ENCODE peak calls at places on chromosomes 4 and X, in five cellular contexts. Z is GM06990, U is cardiac muscle cell, J is adrenal gland, E is aorta. M is an unnamed sample.

GRCh38 chr4:88341227-88342192 is 37.1 kb upstream of the HERC6 start:
- DNase-seq in Z (no peak), J (peak; percentile 52), E (no peak), U (peak; percentile 93), M (peak; percentile 39)

GRCh38 chrX:108573136-108573535 is 133.5 kb downstream of the COL4A5 start:
- DNase-seq in J (no peak), Z (no peak), E (no peak), U (no peak), M (no peak)

GRCh38 chr4:75715105-75715799 is 9.1 kb upstream of the USO1 start:
- DNase-seq in J (no peak), U (no peak), E (no peak), Z (no peak), M (no peak)

GRCh38 chr4:110540606-110541440 is 64.9 kb downstream of the ENPEP start:
- DNase-seq in J (no peak), Z (no peak), E (no peak), U (peak; percentile 81), M (peak; percentile 10)

GRCh38 chr4:176668324-176668723 is 124.4 kb downstream of the VEGFC start:
- DNase-seq in U (peak; percentile 23), J (no peak), E (no peak), Z (no peak), M (no peak)

GRCh38 chrX:57583477-57583876 is 8.3 kb upstream of the ZXDB start:
- DNase-seq in U (no peak), E (no peak), Z (no peak), J (no peak), M (no peak)

GRCh38 chr4:186347743-186348142 is 81.8 kb downstream of the F11 start:
- DNase-seq in E (no peak), Z (no peak), J (no peak), U (no peak), M (no peak)

GRCh38 chr4:3745886-3746656 is 20.1 kb upstream of the ADRA2C start:
- DNase-seq in J (no peak), E (no peak), Z (no peak), U (no peak), M (no peak)

GRCh38 chr4:84971319-84971932 is 4.9 kb upstream of the WDFY3 start:
- DNase-seq in E (no peak), J (no peak), U (peak; percentile 71), Z (no peak), M (no peak)

GRCh38 chr4:15706646-15707362 is 3.9 kb downstream of the BST1 start:
- DNase-seq in J (no peak), U (peak; percentile 20), Z (no peak), E (no peak), M (no peak)

GRCh38 chrX:21675931-21676330 is 17.8 kb upstream of the KLHL34 start:
- DNase-seq in U (no peak), E (no peak), J (no peak), Z (no peak), M (no peak)

GRCh38 chr4:110172972-110173371 is 25.4 kb downstream of the ELOVL6 start:
- DNase-seq in J (no peak), E (no peak), U (no peak), Z (no peak), M (no peak)

GRCh38 chrX:23134171-23134570 is 134.4 kb downstream of the DDX53 start:
- DNase-seq in J (no peak), U (no peak), Z (no peak), E (no peak), M (no peak)

GRCh38 chr4:95106408-95106928 is 348.7 kb downstream of the BMPR1B start:
- DNase-seq in E (no peak), J (no peak), U (no peak), Z (no peak), M (no peak)

GRCh38 chrX:155046129-155046810 is 19.6 kb downstream of the FUNDC2 start:
- DNase-seq in E (no peak), J (no peak), U (no peak), Z (no peak), M (no peak)

GRCh38 chr4:24849662-24850280 is 54.4 kb downstream of the SOD3 start:
- DNase-seq in J (no peak), Z (no peak), U (no peak), E (no peak), M (no peak)

GRCh38 chr4:30620711-30621110 is 99.5 kb upstream of the PCDH7 start:
- DNase-seq in Z (no peak), U (no peak), E (no peak), J (no peak), M (no peak)

GRCh38 chr4:121923306-121923705 is 28.6 kb downstream of the TRPC3 start:
- DNase-seq in Z (no peak), J (no peak), U (no peak), E (no peak), M (no peak)

GRCh38 chr4:15649914-15650545 is 5.1 kb downstream of the FBXL5 start:
- DNase-seq in Z (no peak), J (peak; percentile 75), E (no peak), U (peak; percentile 68), M (peak; percentile 11)

GRCh38 chr4:15004701-15005301 is 2.5 kb downstream of the CPEB2 start:
- DNase-seq in J (peak; percentile 92), U (peak; percentile 81), Z (peak; percentile 73), E (peak; percentile 90), M (peak; percentile 73)

GRCh38 chr4:71241467-71242401 is 97.1 kb upstream of the SLC4A4 start:
- DNase-seq in Z (no peak), J (no peak), U (no peak), E (no peak), M (no peak)

GRCh38 chrX:119763175-119763574 is 4.8 kb downstream of the SOWAHD start:
- DNase-seq in Z (no peak), E (no peak), U (peak; percentile 85), J (no peak), M (peak; percentile 13)

GRCh38 chrX:7170903-7171302 is 22.9 kb upstream of the PUDP start:
- DNase-seq in J (no peak), E (peak; percentile 51), Z (no peak), U (peak; percentile 13), M (peak; percentile 10)

GRCh38 chr4:81351653-81352455 is 119.9 kb downstream of the RASGEF1B start:
- DNase-seq in J (peak; percentile 86), Z (peak; percentile 18), E (peak; percentile 71), U (peak; percentile 88), M (peak; percentile 32)

GRCh38 chr4:144862221-144862620 is 216.3 kb downstream of the HHIP start:
- DNase-seq in E (no peak), Z (no peak), U (no peak), J (no peak), M (no peak)

GRCh38 chr4:97013309-97014106 is 1129.8 kb downstream of the STPG2 start:
- DNase-seq in Z (no peak), E (no peak), J (no peak), U (no peak), M (no peak)

GRCh38 chrX:31233941-31234496 is 162.2 kb upstream of the FTHL17 start:
- DNase-seq in Z (no peak), E (no peak), U (no peak), J (no peak), M (no peak)

GRCh38 chrX:50877310-50877709 is 33.2 kb upstream of the BMP15 start:
- DNase-seq in U (peak; percentile 46), Z (no peak), E (no peak), J (no peak), M (peak; percentile 60)

GRCh38 chrX:65034641-65035450 is 58.6 kb upstream of the ZC4H2 start:
- DNase-seq in J (peak; percentile 85), E (peak; percentile 81), Z (peak; percentile 88), U (peak; percentile 78), M (peak; percentile 9)
- H3K4me3 ChIP-seq in J (no peak within 1 kb of the TSS), E (peak within 1 kb of the TSS; percentile 24), Z (peak within 1 kb of the TSS; percentile 57), U (peak within 1 kb of the TSS; percentile 47), M (no peak within 1 kb of the TSS)

GRCh38 chrX:48890934-48891401 is 6.6 kb downstream of the TIMM17B start:
- DNase-seq in E (no peak), Z (no peak), U (no peak), J (no peak), M (no peak)
- H3K4me3 ChIP-seq in E (no peak overlapping the region), Z (peak overlapping the region; percentile 58), U (peak overlapping the region; percentile 57), J (peak overlapping the region; percentile 33), M (peak overlapping the region; percentile 45)

GRCh38 chrX:131763674-131764073 is 219.8 kb downstream of the OR13H1 start:
- DNase-seq in Z (peak; percentile 74), U (no peak), J (no peak), E (peak; percentile 77), M (no peak)
- H3K4me3 ChIP-seq in Z (peak overlapping the region; percentile 39), U (no peak overlapping the region), J (no peak overlapping the region), E (peak overlapping the region; percentile 4), M (no peak overlapping the region)

GRCh38 chrX:13152511-13152868 is 108.1 kb upstream of the FAM9C start:
- DNase-seq in J (no peak), U (no peak), Z (no peak), E (no peak), M (no peak)
- H3K4me3 ChIP-seq in J (no peak overlapping the region), U (no peak overlapping the region), Z (no peak overlapping the region), E (no peak overlapping the region), M (no peak overlapping the region)

DNA sequence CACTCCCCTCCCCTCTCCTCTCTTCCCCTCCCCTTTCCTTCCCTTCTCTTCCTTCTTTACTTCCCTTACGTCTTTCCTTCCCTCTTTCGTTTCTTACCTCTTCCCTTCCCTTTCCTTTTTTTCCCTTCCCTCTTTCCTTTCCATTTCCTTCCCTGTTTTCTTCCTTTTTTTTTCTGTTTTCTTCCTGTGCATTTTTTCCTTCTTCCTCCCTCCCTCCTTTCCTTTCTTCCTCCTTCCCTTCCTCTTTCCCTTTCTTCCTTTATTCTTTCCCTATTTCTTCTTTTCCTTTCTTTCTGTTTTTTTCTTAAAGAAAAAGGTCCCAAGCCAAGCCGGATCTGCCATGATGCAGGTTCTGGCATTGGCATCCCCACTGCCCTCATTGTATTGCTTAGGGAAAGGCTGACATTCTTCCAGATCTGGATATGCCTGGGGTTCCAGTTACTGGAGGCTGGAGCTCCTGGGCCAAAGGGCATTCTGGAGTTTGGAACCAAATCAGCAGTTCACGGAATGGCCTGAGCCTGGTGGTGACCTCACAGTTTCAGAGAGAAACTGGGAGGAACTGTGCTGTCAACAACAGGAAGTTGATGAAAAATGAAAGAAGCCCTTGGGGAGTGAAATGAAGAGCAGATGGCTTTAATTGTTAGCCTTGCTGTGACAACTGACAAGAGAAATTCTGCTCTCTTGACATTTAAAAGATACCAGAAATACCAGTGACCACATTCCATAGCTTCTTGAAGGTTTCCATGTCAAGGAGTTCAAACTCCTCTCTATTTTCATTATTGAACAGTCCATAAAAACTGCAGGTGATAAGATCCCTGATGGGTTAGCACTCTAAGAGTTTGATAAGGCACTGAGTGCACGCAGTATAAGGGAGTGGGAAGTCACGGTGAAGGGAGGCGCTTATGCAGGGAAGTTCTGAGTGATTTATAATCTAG is 622.1 kb downstream of the SPRY1 start:
- DNase-seq in J (peak; percentile 82), U (peak; percentile 94), E (peak; percentile 69), Z (peak; percentile 28), M (peak; percentile 0)
- H3K4me3 ChIP-seq in J (no peak overlapping the region), U (no peak overlapping the region), E (no peak overlapping the region), Z (peak overlapping the region; percentile 30), M (no peak overlapping the region)

DNA sequence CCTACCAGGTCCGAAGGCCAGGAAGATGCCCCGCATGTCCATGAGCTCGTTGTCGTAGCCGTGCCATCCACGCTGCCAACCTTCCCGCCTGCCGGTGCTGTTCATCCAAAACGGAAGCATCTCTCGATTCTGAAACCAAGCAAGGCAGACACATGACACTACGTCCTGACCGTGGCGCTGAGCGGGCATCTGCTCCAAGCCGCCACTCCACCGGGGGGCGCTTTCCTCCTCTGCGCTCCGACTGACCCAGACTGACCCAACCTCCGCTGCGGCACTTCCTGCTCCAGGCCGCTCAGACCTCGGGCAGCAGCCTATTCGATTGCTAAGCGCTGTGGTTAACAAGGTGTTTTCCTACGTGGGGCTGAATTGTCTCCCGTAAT is 120.4 kb downstream of the ENPP6 start:
- DNase-seq in Z (peak; percentile 49), U (peak; percentile 11), E (peak; percentile 81), J (peak; percentile 76), M (peak; percentile 78)
- H3K4me3 ChIP-seq in Z (no peak overlapping the region), U (no peak overlapping the region), E (peak overlapping the region; percentile 23), J (no peak overlapping the region), M (peak overlapping the region; percentile 33)

GRCh38 chrX:40083120-40083978 is 14.4 kb downstream of the BCOR start:
- DNase-seq in J (no peak), Z (no peak), U (peak; percentile 29), E (no peak), M (no peak)
- H3K4me3 ChIP-seq in J (no peak overlapping the region), Z (peak overlapping the region; percentile 26), U (peak overlapping the region; percentile 26), E (no peak overlapping the region), M (no peak overlapping the region)

M was measured in MG63.